ENCODE peak calls at places on chromosomes 13 and 19, in four cellular contexts. L, K, T and O are unnamed samples.

GRCh38 chr19:15323496-15324235 is 8.7 kb downstream of the BRD4 start:
- DNase-seq in L (peak), K (peak), T (peak), O (peak)

GRCh38 chr13:85266771-85267170 is 532.4 kb downstream of the SLITRK6 start:
- DNase-seq in L (no peak), K (no peak), T (no peak), O (no peak)

GRCh38 chr13:27973291-27973690 is 4.2 kb upstream of the CDX2 start:
- DNase-seq in L (no peak), K (no peak), T (no peak), O (no peak)

GRCh38 chr19:2969104-2969504 is 8.3 kb upstream of the TLE6 start:
- DNase-seq in L (no peak), K (peak), T (no peak), O (no peak)

GRCh38 chr13:36211567-36211966 is 2.8 kb downstream of the SOHLH2 start:
- DNase-seq in L (no peak), K (no peak), T (no peak), O (no peak)

GRCh38 chr19:12187625-12188024 is 24.7 kb downstream of the ZNF136 start:
- DNase-seq in L (no peak), K (no peak), T (no peak), O (no peak)

GRCh38 chr13:109869312-109870237 is 83.2 kb upstream of the IRS2 start:
- DNase-seq in L (peak), K (no peak), T (peak), O (peak)

GRCh38 chr13:20492641-20493040 is 33.0 kb downstream of the CRYL1 start:
- DNase-seq in L (peak), K (peak), T (peak), O (peak)

GRCh38 chr19:29845576-29846176 is 33.9 kb downstream of the CCNE1 start:
- DNase-seq in L (peak), K (peak), T (peak), O (peak)

GRCh38 chr19:28578786-28579505 is 634.0 kb downstream of the UQCRFS1 start:
- DNase-seq in L (no peak), K (no peak), T (no peak), O (no peak)

GRCh38 chr13:29918845-29919244 is 68.4 kb upstream of the UBL3 start:
- DNase-seq in L (peak), K (peak), T (no peak), O (peak)

GRCh38 chr13:37492741-37493514 is 105.6 kb downstream of the POSTN start:
- DNase-seq in L (no peak), K (peak), T (no peak), O (peak)

GRCh38 chr19:55340144-55340783 is 588 bp downstream of the KMT5C start:
- DNase-seq in L (no peak), K (no peak), T (peak), O (no peak)

GRCh38 chr19:33227242-33227650 is 1.6 kb upstream of the SLC7A10 start:
- DNase-seq in L (no peak), K (peak), T (no peak), O (no peak)

GRCh38 chr19:10544242-10544752 is 593 bp downstream of the ATG4D start:
- DNase-seq in L (no peak), K (no peak), T (peak), O (no peak)

GRCh38 chr13:32811297-32811800 is 204.9 kb upstream of the KL start:
- DNase-seq in L (peak), K (peak), T (peak), O (peak)

GRCh38 chr13:78602561-78603239 is 652 bp downstream of the POU4F1 start:
- DNase-seq in L (no peak), K (no peak), T (peak), O (no peak)

GRCh38 chr19:18765224-18765623 is 25.9 kb downstream of the COMP start:
- DNase-seq in L (peak), K (no peak), T (no peak), O (peak)

GRCh38 chr13:21243045-21243842 is 66.8 kb downstream of the MRPL57 start:
- DNase-seq in L (no peak), K (no peak), T (no peak), O (peak)

GRCh38 chr13:98981596-98982195 is 3.8 kb upstream of the DOCK9 start:
- DNase-seq in L (no peak), K (peak), T (no peak), O (no peak)

GRCh38 chr13:24264976-24265375 is 44.4 kb upstream of the C1QTNF9 start:
- DNase-seq in L (peak), K (no peak), T (no peak), O (peak)

GRCh38 chr19:50837300-50837699 is 3.9 kb upstream of the KLK15 start:
- DNase-seq in L (peak), K (no peak), T (no peak), O (peak)

GRCh38 chr19:17527326-17527725 is 15.9 kb downstream of the PGLS start:
- DNase-seq in L (no peak), K (no peak), T (no peak), O (no peak)

GRCh38 chr13:94480672-94481145 is 1.2 kb upstream of the DCT start:
- DNase-seq in L (no peak), K (peak), T (peak), O (peak)

GRCh38 chr19:1171755-1172352 is 2.2 kb downstream of the SBNO2 start:
- DNase-seq in L (no peak), K (no peak), T (no peak), O (peak)

GRCh38 chr19:42424712-42425131 is 2.5 kb downstream of the LIPE start:
- DNase-seq in L (no peak), K (no peak), T (no peak), O (no peak)

GRCh38 chr19:11365557-11366117 is 8.8 kb upstream of the SWSAP1 start:
- DNase-seq in L (no peak), K (no peak), T (no peak), O (no peak)

GRCh38 chr19:48258350-48258749 is 2.6 kb upstream of the CARD8 start:
- DNase-seq in L (peak), K (no peak), T (peak), O (no peak)

GRCh38 chr13:114128624-114129522 is 3.5 kb downstream of the RASA3 start:
- DNase-seq in L (peak), K (peak), T (peak), O (peak)

GRCh38 chr19:290539-291521 is at the start of gene PLPP2:
- DNase-seq in L (no peak), K (no peak), T (no peak), O (peak)

GRCh38 chr13:43785681-43786471 is 896 bp downstream of the ENOX1 start:
- DNase-seq in L (peak), K (peak), T (no peak), O (peak)

GRCh38 chr13:110811751-110812110 is 98.2 kb downstream of the ING1 start:
- DNase-seq in L (no peak), K (no peak), T (no peak), O (no peak)

GRCh38 chr13:35630551-35631275 is 154.2 kb upstream of the MAB21L1 start:
- DNase-seq in L (peak), K (peak), T (peak), O (peak)

GRCh38 chr13:45121421-45121820 is 1.1 kb downstream of the GTF2F2 start:
- DNase-seq in L (peak), K (peak), T (peak), O (peak)

GRCh38 chr13:39364797-39365468 is 238.1 kb downstream of the LHFPL6 start:
- DNase-seq in L (peak), K (peak), T (no peak), O (peak)

GRCh38 chr19:19656451-19657396 is 6.8 kb downstream of the ATP13A1 start:
- DNase-seq in L (no peak), K (no peak), T (no peak), O (no peak)

GRCh38 chr13:43848250-43848649 is 31.3 kb downstream of the CCDC122 start:
- DNase-seq in L (peak), K (peak), T (peak), O (peak)

GRCh38 chr19:5880604-5881078 is 10.3 kb upstream of the FUT5 start:
- DNase-seq in L (peak), K (peak), T (no peak), O (peak)

GRCh38 chr19:58500242-58500641 is 11.6 kb downstream of the SLC27A5 start:
- DNase-seq in L (no peak), K (no peak), T (no peak), O (no peak)

GRCh38 chr13:25111557-25111956 is 15.6 kb downstream of the PABPC3 start:
- DNase-seq in L (peak), K (peak), T (no peak), O (peak)

DNA sequence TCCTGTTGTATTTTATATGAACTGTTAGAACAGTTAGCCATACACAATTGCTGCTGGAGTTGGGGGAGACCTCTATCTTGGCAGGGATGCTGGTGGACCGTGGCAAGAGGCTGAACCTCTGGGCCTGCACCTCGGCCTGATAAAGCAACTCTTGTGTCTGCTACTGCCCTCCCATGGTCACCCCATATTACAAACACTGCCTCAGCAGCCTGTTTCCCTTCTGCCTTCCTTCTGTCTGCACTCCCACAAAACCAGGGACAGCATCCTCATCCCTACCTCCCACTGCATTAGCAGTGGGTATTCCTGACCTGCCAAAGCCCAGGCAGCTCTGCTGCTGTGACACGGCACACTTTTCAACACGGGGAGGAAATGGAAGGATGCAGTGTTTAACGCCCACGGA is 456.4 kb downstream of the FGF14 start:
- DNase-seq in L (no peak), K (no peak), T (peak), O (no peak)
- TF ChIP-seq CTCF in L (no peak), K (no peak), T (no peak), O (no peak)

DNA sequence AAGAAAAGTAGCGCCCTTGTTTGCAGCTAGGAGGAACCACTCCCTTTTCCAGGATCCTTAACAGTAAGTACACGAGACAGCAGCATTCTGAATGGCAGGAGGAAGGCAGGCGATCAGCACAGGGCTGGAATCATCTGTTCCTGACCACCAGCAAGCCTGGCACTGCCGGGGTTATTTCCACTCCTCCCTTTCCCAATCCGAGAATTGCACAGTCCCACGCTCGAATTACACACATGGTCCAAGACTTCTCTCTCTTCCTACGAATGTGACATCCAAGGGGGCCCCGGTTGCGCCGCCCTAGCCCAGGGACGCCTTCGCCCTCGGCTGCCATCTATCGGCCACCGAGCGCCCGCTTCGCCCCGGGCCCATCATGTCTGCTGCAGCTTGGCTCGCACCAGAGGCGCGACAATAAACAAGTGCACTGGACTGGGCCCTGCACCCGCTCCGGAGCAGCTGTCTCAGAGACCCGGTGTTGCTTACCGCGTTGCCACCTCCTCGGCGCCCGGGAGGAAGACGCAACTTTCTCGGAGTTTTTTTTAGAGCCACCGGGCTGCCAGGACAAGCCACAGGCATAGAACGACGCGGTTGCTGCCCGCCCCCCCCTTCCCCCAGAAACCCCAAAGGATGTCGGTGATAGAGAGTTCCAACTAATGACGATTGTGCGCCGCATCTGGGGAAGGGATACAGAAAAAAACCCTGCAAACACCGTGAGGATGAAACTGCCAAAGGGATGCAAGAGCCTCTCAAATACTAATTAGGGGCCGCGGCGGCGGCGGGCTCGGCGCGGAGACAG is at the start of gene SLITRK5:
- DNase-seq in L (peak), K (peak), T (peak), O (peak)
- H3K4me3 ChIP-seq in L (peak), K (peak), T (no peak), O (peak)

GRCh38 chr19:53536223-53536543 is 1.8 kb upstream of the ZNF331 start:
- DNase-seq in L (no peak), K (no peak), T (no peak), O (no peak)

GRCh38 chr19:53540091-53540490 is 2.1 kb downstream of the ZNF331 start:
- DNase-seq in L (no peak), K (no peak), T (no peak), O (no peak)

GRCh38 chr19:53537126-53537522 is 821 bp upstream of the ZNF331 start:
- DNase-seq in L (no peak), K (no peak), T (peak), O (no peak)

GRCh38 chr19:53538378-53539109 is 599 bp downstream of the ZNF331 start:
- DNase-seq in L (no peak), K (no peak), T (no peak), O (no peak)

DNA sequence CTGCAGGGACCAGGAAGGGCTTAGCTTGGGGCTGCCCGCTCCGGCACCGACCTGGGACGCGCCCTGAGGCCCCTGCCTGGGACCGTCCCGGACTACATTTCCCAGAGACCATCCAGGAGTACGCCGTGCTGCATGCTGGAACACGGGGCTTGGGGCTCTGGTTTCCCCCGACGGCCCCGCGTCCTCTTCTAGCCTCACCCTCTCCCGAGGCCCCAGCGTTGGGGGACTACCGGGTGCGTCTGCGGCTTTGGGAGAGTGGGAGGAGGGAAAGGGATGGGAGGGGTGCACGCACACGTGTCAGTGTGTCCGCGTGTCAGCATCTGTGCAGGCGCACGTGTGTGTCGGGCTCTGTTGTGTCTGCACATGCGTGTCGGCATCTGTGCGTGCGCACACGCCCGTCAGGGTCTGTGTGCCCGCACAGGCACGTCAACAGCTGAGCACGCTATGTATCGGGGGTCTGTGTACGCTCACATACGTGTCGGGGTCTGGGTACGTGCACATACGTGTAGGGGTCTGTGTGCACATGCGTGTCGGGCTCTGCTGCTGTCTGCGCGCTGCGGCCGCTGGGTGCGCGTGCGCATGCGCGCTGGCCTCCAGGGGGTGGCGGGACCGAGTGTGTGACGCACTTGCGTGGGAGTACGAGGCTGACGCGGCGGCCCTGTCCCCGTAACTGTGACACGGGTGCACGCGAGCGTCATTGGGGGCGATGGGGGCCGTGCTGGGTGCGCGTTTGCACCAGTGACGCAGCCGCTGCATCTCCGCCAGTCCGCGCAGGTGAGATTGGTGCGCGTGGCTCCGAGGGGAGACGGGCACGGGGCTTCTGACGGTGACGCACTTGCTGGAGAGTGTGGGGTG is at the start of gene ZNF331:
- DNase-seq in L (peak), K (peak), T (peak), O (peak)
- TF ChIP-seq CTCF in L (peak), K (no peak), T (no peak), O (peak)

GRCh38 chr13:50891206-50891605 is 18.4 kb upstream of the RNASEH2B start:
- DNase-seq in L (no peak), K (no peak), T (no peak), O (no peak)

GRCh38 chr13:50894042-50894441 is 15.5 kb upstream of the RNASEH2B start:
- DNase-seq in L (no peak), K (no peak), T (peak), O (no peak)

GRCh38 chr13:50894504-50894903 is 15.1 kb upstream of the RNASEH2B start:
- DNase-seq in L (no peak), K (no peak), T (no peak), O (no peak)

GRCh38 chr13:50892162-50892944 is 17.2 kb upstream of the RNASEH2B start:
- DNase-seq in L (no peak), K (no peak), T (peak), O (no peak)

GRCh38 chr13:50893211-50893852 is 16.3 kb upstream of the RNASEH2B start:
- DNase-seq in L (no peak), K (peak), T (peak), O (no peak)
- H3K4me3 ChIP-seq in L (no peak), K (no peak), T (no peak), O (no peak)

GRCh38 chr19:8336072-8336569 is 6.9 kb downstream of the KANK3 start:
- DNase-seq in L (no peak), K (no peak), T (no peak), O (no peak)

GRCh38 chr19:8333771-8334457 is 9.1 kb downstream of the KANK3 start:
- DNase-seq in L (no peak), K (no peak), T (no peak), O (no peak)

GRCh38 chr19:8336665-8337064 is 6.4 kb downstream of the KANK3 start:
- DNase-seq in L (no peak), K (no peak), T (no peak), O (no peak)

GRCh38 chr19:8334458-8335342 is 8.4 kb downstream of the KANK3 start:
- DNase-seq in L (peak), K (peak), T (peak), O (peak)

GRCh38 chr19:8335343-8336071 is 7.6 kb downstream of the KANK3 start:
- DNase-seq in L (no peak), K (no peak), T (no peak), O (no peak)
- TF ChIP-seq CTCF in L (peak), K (no peak), T (no peak), O (no peak)

DNA sequence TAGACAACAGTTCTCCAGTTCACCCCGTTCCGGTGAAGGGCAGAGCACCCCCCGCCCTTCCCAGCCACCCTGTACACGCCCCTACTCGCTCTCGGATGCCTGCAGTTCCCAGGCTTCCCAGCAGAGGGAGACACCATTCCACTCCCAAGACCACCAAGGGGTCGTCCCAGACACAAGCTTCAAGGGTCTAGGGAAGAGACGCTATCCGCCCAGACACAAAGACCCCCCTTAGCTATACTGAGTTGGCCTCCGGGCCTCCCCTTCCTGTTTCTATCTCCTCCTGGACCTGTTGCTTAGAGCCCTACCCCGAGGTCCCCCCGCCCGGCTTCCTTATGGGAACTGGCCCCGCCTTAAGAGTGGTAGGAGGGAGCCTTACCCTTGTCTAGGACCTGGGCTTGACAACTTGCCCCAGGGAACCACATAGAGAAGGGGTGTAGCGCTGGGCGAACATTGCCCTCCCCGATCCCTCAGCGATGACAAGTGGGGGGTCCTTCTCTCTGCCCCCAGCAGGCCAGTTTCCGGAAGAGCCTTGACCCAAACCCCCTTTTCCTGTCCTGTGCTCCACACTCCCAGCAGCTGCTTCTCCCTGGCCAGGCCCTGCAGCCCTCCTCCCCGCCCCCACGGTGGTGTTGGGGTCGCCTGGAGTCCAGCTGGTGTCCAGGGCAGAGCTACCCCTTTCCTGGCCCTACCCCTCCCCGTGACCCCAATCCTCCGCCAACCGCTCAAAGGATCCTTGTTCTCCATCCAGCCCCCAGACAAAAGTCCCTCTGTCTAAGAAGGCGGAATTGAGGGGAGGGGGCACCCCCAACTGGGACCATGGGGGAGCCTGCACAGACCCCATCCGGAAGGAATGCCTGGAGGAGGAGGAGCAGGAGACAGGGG is 726 bp upstream of the FXYD3 start:
- DNase-seq in L (peak), K (peak), T (peak), O (peak)
- H3K4me3 ChIP-seq in L (peak), K (no peak), T (no peak), O (peak)

GRCh38 chr13:40586886-40587285 is 79.6 kb downstream of the FOXO1 start:
- DNase-seq in L (no peak), K (peak), T (no peak), O (no peak)
- TF ChIP-seq CTCF in L (no peak), K (peak), T (no peak), O (no peak)

GRCh38 chr19:4600082-4600481 is 39.2 kb upstream of the TNFAIP8L1 start:
- DNase-seq in L (no peak), K (no peak), T (no peak), O (no peak)

GRCh38 chr19:4597278-4597974 is 37.9 kb upstream of the SEMA6B start:
- DNase-seq in L (no peak), K (no peak), T (no peak), O (no peak)

GRCh38 chr19:4597975-4598671 is 38.6 kb upstream of the SEMA6B start:
- DNase-seq in L (peak), K (no peak), T (peak), O (peak)

GRCh38 chr19:4600893-4601292 is 38.4 kb upstream of the TNFAIP8L1 start:
- DNase-seq in L (no peak), K (no peak), T (no peak), O (no peak)

GRCh38 chr19:4598712-4599111 is 39.2 kb upstream of the SEMA6B start:
- DNase-seq in L (no peak), K (no peak), T (no peak), O (no peak)
- H3K4me3 ChIP-seq in L (no peak), K (no peak), T (no peak), O (no peak)